ENCODE peak calls at places on chromosome 22, in seven cellular contexts. E is GM12878, B is HepG2, W is IMR-90, J is right lobe of liver, R is HCT116, Z is heart left ventricle. A is an unnamed sample.

GRCh38 chr22:28418063-28418462 is 261.6 kb downstream of the TTC28 start:
- ATAC-seq in E (no peak), B (no peak), W (no peak), J (no peak), R (no peak), Z (no peak), A (no peak)

GRCh38 chr22:40636380-40637180 is at the start of gene MRTFA:
- ATAC-seq in E (peak; percentile 95), B (peak; percentile 95), W (peak; percentile 94), J (peak; percentile 94), R (peak; percentile 93), Z (peak; percentile 98), A (peak; percentile 98)

GRCh38 chr22:47155131-47155885 is 392.9 kb downstream of the TBC1D22A start:
- ATAC-seq in E (no peak), B (no peak), W (no peak), J (no peak), R (no peak), Z (peak; percentile 38), A (no peak)

GRCh38 chr22:22182218-22182989 is 62.2 kb upstream of the VPREB1 start:
- ATAC-seq in E (peak; percentile 29), B (no peak), W (no peak), J (no peak), R (no peak), Z (no peak), A (no peak)

GRCh38 chr22:42635531-42635930 is 4.9 kb downstream of the ATP5MGL start:
- ATAC-seq in E (no peak), B (no peak), W (peak; percentile 96), J (peak; percentile 38), R (peak; percentile 91), Z (peak; percentile 95), A (peak; percentile 97)

GRCh38 chr22:46418827-46419226 is 83.3 kb downstream of the TRMU start:
- ATAC-seq in E (no peak), B (no peak), W (no peak), J (no peak), R (no peak), Z (peak; percentile 47), A (no peak)

GRCh38 chr22:41397143-41397811 is 15.5 kb downstream of the TEF start:
- ATAC-seq in E (no peak), B (peak; percentile 96), W (no peak), J (peak; percentile 84), R (no peak), Z (no peak), A (no peak)

GRCh38 chr22:28051787-28052356 is 132.8 kb upstream of the PITPNB start:
- ATAC-seq in E (peak; percentile 63), B (peak; percentile 77), W (peak; percentile 79), J (peak; percentile 81), R (peak; percentile 80), Z (peak; percentile 62), A (no peak)

GRCh38 chr22:38655532-38656255 is 498 bp downstream of the FAM227A start:
- ATAC-seq in E (no peak), B (no peak), W (peak; percentile 4), J (no peak), R (peak; percentile 30), Z (no peak), A (peak; percentile 6)

GRCh38 chr22:42939451-42939881 is 75.5 kb downstream of the PACSIN2 start:
- ATAC-seq in E (no peak), B (peak; percentile 19), W (no peak), J (peak; percentile 7), R (peak; percentile 26), Z (peak; percentile 35), A (peak; percentile 37)

DNA sequence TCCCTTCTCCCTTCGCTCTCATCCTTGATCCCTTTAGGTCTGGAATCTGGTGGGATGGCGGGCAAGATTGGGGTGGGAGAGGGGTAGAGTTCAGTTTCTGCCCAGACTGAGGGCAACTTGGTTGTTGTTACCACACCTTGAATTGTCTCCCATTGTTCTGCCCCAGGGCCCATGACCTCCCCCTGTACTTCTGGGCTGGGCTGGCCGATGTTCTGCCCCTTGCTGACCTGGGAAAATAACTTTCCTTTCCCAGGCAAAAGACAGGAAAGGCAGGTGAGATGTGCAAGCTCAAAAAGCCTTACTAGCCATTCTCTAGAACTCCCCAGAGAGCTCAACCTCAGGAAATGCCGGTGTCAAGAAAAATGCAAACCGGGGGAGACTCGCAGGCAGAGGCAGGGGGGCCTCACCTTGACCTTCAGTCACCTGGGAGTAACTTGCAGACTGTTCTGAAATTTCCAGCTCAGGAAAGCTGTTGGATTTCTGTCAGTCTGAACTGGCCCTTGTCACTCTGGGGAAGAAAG is 32.4 kb upstream of the EIF3D start:
- ATAC-seq in E (no peak), B (no peak), W (no peak), J (no peak), R (no peak), Z (no peak), A (no peak)
- TF ChIP-seq POLR2A in E (no peak), B (no peak), W (no peak), J (no peak), R (no peak), Z (no peak), A (no peak)

DNA sequence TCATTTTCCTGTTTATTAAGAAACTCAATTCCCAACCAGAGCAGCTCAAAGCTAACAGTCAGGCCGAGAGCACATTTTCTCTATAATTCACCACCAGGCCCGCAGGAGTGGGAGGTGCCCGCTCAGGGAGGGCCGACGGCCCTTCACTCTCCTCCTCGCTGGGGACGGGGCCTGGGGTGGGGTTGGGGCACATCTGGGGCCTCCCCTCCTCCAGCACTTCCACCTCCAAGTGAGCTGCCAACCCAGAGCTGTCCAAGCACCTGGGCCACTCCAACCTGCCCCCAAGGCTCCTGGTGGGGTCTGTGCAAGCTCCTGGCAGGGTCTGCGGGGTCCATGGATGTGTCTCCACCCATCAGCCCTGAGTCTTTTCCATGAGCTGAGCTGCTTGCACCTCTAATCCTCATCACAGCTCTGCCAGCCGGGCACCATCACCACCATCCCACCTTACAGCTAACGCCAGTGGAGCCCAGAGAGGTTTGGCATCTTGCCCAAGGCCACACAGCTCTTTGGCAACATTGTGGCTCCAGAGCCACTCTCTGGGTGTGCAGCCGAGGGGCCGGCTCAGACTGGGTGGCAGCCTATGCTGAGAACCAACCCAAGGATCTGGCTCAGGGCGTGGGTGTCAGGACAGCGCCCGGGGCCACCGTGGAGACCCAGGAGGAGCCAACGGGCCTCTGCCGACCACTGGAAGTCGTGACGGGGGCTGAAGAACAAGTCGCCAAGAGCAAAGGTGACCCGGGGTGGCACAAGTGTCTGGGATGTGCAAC is 193.5 kb downstream of the BRD1 start:
- ATAC-seq in E (no peak), B (no peak), W (no peak), J (no peak), R (no peak), Z (no peak), A (no peak)
- H3K9me3 ChIP-seq in E (no peaks in the 10 kb centered on the region), B (no peaks in the 10 kb centered on the region), W (peaks cover 2% of the 10 kb centered on the region), J (no peaks in the 10 kb centered on the region), R (no peaks in the 10 kb centered on the region), Z (no peaks in the 10 kb centered on the region), A (no peaks in the 10 kb centered on the region)

GRCh38 chr22:17739196-17739975 is 34.9 kb downstream of the BID start:
- ATAC-seq in E (no peak), B (no peak), W (no peak), J (no peak), R (no peak), Z (no peak), A (no peak)
- H3K36me3 ChIP-seq in E (peaks cover 8% of the 10 kb centered on the region), B (peaks cover 35% of the 10 kb centered on the region), W (peaks cover 28% of the 10 kb centered on the region), J (peaks cover 25% of the 10 kb centered on the region), R (peaks cover 12% of the 10 kb centered on the region), Z (peaks cover 33% of the 10 kb centered on the region), A (peaks cover 26% of the 10 kb centered on the region)

GRCh38 chr22:44025171-44026065 is 1.3 kb downstream of the PARVB start:
- ATAC-seq in E (peak; percentile 77), B (no peak), W (no peak), J (peak; percentile 8), R (no peak), Z (peak; percentile 3), A (peak; percentile 16)

GRCh38 chr22:44028091-44028490 is 4.0 kb downstream of the PARVB start:
- ATAC-seq in E (no peak), B (no peak), W (no peak), J (no peak), R (no peak), Z (no peak), A (no peak)

GRCh38 chr22:44026066-44026629 is 2.0 kb downstream of the PARVB start:
- ATAC-seq in E (peak; percentile 4), B (no peak), W (no peak), J (peak; percentile 6), R (no peak), Z (peak; percentile 3), A (peak; percentile 14)

GRCh38 chr22:44029069-44029468 is 5.0 kb downstream of the PARVB start:
- ATAC-seq in E (no peak), B (no peak), W (no peak), J (no peak), R (no peak), Z (no peak), A (no peak)

GRCh38 chr22:44026630-44027511 is 2.8 kb downstream of the PARVB start:
- ATAC-seq in E (peak; percentile 65), B (no peak), W (peak; percentile 33), J (peak; percentile 69), R (no peak), Z (peak; percentile 73), A (peak; percentile 69)
- TF ChIP-seq POLR2A in E (peak; percentile 82), B (no peak), W (peak; percentile 36), J (peak; percentile 45), R (no peak), Z (no peak), A (no peak)

GRCh38 chr22:37636186-37636948 is 3.1 kb upstream of the SH3BP1 start:
- ATAC-seq in E (no peak), B (no peak), W (no peak), J (no peak), R (peak; percentile 28), Z (no peak), A (no peak)
- H3K9me3 ChIP-seq in E (no peaks in the 10 kb centered on the region), B (no peaks in the 10 kb centered on the region), W (no peaks in the 10 kb centered on the region), J (no peaks in the 10 kb centered on the region), R (no peaks in the 10 kb centered on the region), Z (no peaks in the 10 kb centered on the region), A (no peaks in the 10 kb centered on the region)

GRCh38 chr22:24134090-24134846 is 47.0 kb upstream of the SUSD2 start:
- ATAC-seq in E (no peak), B (no peak), W (no peak), J (no peak), R (no peak), Z (no peak), A (no peak)

GRCh38 chr22:24140357-24140756 is 40.9 kb upstream of the SUSD2 start:
- ATAC-seq in E (peak; percentile 37), B (no peak), W (peak; percentile 19), J (peak; percentile 40), R (peak; percentile 54), Z (peak; percentile 15), A (peak; percentile 39)

GRCh38 chr22:24141586-24141985 is 39.7 kb upstream of the SUSD2 start:
- ATAC-seq in E (peak; percentile 84), B (no peak), W (peak; percentile 10), J (no peak), R (no peak), Z (no peak), A (no peak)

GRCh38 chr22:24138649-24139420 is 42.5 kb upstream of the SUSD2 start:
- ATAC-seq in E (no peak), B (no peak), W (no peak), J (no peak), R (no peak), Z (no peak), A (no peak)

GRCh38 chr22:24137595-24137994 is 43.7 kb upstream of the SUSD2 start:
- ATAC-seq in E (no peak), B (no peak), W (peak; percentile 81), J (no peak), R (no peak), Z (no peak), A (peak; percentile 60)
- H3K36me3 ChIP-seq in E (peaks cover 8% of the 10 kb centered on the region), B (peaks cover 86% of the 10 kb centered on the region), W (peaks cover 13% of the 10 kb centered on the region), J (peaks cover 4% of the 10 kb centered on the region), R (peaks cover 8% of the 10 kb centered on the region), Z (peaks cover 25% of the 10 kb centered on the region), A (no peaks in the 10 kb centered on the region)

A was measured in gastroesophageal sphincter.